ENCODE peak calls at places on chromosomes 13 and 19, in four cellular contexts. J is dorsolateral prefrontal cortex, Q is kidney epithelial cell, F is AG04450. X is an unnamed sample.

GRCh38 chr13:112250788-112251445 is 125.2 kb upstream of the SPACA7 start:
- DNase-seq in J (no peak), Q (no peak), F (no peak), X (no peak)

GRCh38 chr13:75637101-75637774 is 1.1 kb downstream of the LMO7 start:
- DNase-seq in J (no peak), Q (no peak), F (no peak), X (no peak)

GRCh38 chr13:35279500-35279899 is 197.0 kb downstream of the MAB21L1 start:
- DNase-seq in J (no peak), Q (no peak), F (no peak), X (no peak)

GRCh38 chr19:39325778-39326680 is 5.4 kb upstream of the LRFN1 start:
- DNase-seq in J (no peak), Q (no peak), F (no peak), X (no peak)

GRCh38 chr13:44303681-44304432 is 69.8 kb upstream of the SERP2 start:
- DNase-seq in J (no peak), Q (no peak), F (no peak), X (no peak)

GRCh38 chr13:83589816-83590215 is 292.5 kb downstream of the SLITRK1 start:
- DNase-seq in J (no peak), Q (no peak), F (no peak), X (no peak)

GRCh38 chr19:45483033-45483432 is 13.8 kb downstream of the RTN2 start:
- DNase-seq in J (no peak), Q (no peak), F (no peak), X (no peak)

GRCh38 chr13:98174321-98174720 is 2.7 kb downstream of the RNF113B start:
- DNase-seq in J (no peak), Q (no peak), F (no peak), X (no peak)

GRCh38 chr13:75685239-75685697 is 49.1 kb downstream of the LMO7 start:
- DNase-seq in J (no peak), Q (peak; percentile 57), F (peak; percentile 72), X (peak; percentile 52)

GRCh38 chr19:9431475-9431874 is 3.9 kb downstream of the ZNF266 start:
- DNase-seq in J (no peak), Q (no peak), F (no peak), X (no peak)

GRCh38 chr19:38252935-38253691 is 3.1 kb downstream of the PPP1R14A start:
- DNase-seq in J (peak; percentile 92), Q (no peak), F (no peak), X (no peak)

GRCh38 chr19:38655148-38655824 is 7.8 kb downstream of the ACTN4 start:
- DNase-seq in J (no peak), Q (no peak), F (no peak), X (no peak)

GRCh38 chr19:5960005-5961001 is 17.6 kb downstream of the RANBP3 start:
- DNase-seq in J (no peak), Q (no peak), F (no peak), X (no peak)

GRCh38 chr19:43148233-43148632 is 38.1 kb downstream of the PSG5 start:
- DNase-seq in J (no peak), Q (peak; percentile 57), F (peak; percentile 69), X (no peak)

GRCh38 chr13:44919103-44919804 is 70.0 kb downstream of the NUFIP1 start:
- DNase-seq in J (no peak), Q (no peak), F (no peak), X (no peak)

GRCh38 chr19:41353466-41354342 is at the start of gene TGFB1:
- DNase-seq in J (peak; percentile 56), Q (no peak), F (peak; percentile 76), X (peak; percentile 40)

GRCh38 chr19:55529636-55530230 is 7.2 kb downstream of the SBK2 start:
- DNase-seq in J (no peak), Q (no peak), F (no peak), X (no peak)

GRCh38 chr19:48507911-48508439 is 3.7 kb downstream of the LMTK3 start:
- DNase-seq in J (no peak), Q (no peak), F (no peak), X (no peak)

DNA sequence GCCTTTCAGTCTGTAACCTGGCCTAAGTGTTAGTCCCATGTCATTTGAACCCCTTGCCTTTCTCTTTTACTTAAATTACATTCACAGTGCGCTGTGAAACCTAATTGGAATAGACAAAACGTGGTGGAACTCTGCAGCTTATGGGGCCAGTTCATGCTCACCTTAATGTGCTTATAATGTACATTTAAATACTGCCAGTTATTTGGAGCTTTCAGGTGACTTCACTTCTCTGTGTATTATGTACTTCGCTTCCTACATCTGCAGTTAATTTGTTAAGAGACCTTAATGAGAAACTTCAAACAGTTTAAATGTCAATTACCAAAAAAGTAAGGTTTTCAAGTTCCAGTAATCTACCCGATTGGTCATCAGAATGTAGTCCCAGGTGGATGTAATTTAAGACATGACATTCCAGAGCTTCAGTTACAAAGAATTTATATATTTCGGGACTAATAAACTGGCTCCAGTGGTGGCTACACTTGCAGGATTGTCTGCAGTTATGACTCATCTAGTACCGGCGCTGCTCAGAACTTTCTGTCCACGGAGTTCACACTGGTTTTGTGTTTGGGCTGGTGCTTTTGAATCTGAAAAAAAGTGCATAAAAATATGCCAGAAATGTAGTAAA is 125.3 kb downstream of the TM9SF2 start:
- DNase-seq in J (no peak), Q (peak; percentile 21), F (no peak), X (no peak)
- H3K4me3 ChIP-seq in J (no peak overlapping the region), Q (no peak overlapping the region), F (no peak overlapping the region), X (no peak overlapping the region)

GRCh38 chr13:26117620-26118019 is 65.8 kb upstream of the SHISA2 start:
- DNase-seq in J (no peak), Q (no peak), F (no peak), X (no peak)

GRCh38 chr13:26111797-26112196 is 60.0 kb upstream of the SHISA2 start:
- DNase-seq in J (no peak), Q (no peak), F (no peak), X (no peak)

DNA sequence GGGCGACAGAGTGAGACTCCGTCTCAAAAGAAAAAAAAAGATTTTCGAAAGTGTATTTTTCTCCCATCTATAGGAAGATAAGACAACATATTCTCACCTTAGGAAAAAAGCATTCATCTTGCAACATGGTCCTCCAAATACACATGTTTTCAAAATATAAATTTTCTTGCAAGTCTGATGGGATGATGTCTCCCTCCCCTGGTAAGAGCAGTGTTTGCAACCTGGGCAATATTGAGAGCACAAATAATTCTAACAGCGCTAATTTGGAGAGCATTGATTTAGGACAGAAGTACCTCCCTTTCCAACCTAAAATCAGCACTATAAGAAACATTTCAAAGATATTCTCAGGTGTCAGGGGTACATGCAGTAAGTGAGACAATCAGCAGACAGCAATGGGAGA is 61.0 kb upstream of the SHISA2 start:
- DNase-seq in J (no peak), Q (no peak), F (no peak), X (no peak)
- TF ChIP-seq CTCF in J (no peak), Q (peak; percentile 36), F (peak; percentile 33), X (peak; percentile 34)

GRCh38 chr13:29567411-29567810 is 28.1 kb downstream of the SLC7A1 start:
- DNase-seq in J (no peak), Q (no peak), F (no peak), X (no peak)
- H3K4me3 ChIP-seq in J (no peak overlapping the region), Q (no peak overlapping the region), F (no peak overlapping the region), X (no peak overlapping the region)

GRCh38 chr19:2609389-2610116 is 92.9 kb downstream of the GNG7 start:
- DNase-seq in J (no peak), Q (no peak), F (no peak), X (no peak)

GRCh38 chr19:2610637-2611482 is 91.6 kb downstream of the GNG7 start:
- DNase-seq in J (peak; percentile 91), Q (peak; percentile 81), F (peak; percentile 86), X (peak; percentile 87)

GRCh38 chr19:2613507-2614295 is 88.8 kb downstream of the GNG7 start:
- DNase-seq in J (no peak), Q (no peak), F (no peak), X (no peak)

GRCh38 chr19:2612619-2613249 is 89.8 kb downstream of the GNG7 start:
- DNase-seq in J (no peak), Q (no peak), F (no peak), X (no peak)

DNA sequence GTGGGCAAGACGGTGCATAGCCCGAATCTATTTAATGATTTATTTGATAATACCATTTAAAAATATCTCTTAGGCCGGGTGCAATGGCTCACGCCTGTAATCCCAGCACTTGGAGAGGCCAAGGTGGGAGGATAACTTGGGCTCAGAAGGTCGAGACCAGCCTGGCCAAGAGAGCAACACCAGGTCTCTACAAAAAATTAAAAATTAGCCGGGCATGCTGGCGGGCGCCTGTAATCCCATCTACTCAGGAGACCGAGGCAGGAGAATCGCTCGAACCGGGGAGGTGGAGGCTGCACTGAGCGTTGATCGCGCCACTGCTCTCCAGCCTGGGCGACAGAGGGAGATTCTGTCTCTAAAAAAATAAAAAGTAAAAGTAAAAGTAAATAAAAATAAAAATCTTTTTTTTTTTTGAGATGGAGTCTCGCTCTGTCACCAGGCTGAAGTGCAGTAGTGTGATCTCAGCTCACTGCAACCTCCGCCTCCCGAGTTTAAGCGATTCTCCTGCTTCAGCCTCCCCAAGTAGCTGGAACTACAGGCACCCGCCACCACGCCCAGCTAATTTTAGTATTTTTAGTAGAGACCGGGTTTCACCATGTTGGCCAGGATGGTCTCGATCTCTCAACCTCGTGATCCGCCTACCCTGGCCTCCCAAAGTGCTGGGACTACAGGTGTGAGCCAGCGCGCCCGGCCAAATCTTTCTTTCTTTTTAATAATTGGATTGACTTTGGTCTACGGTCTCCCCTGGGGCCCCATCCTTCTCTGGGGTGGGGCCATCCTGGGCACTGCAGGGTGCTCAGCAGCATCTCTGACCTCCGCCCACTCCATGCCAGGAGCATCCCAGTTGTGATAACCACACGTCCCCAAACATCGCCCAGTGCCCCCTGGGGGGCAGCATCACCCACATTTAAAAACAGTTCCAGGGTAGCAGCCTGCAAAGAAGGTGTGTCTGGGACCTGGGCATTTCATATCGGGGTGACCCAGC is 90.7 kb downstream of the GNG7 start:
- DNase-seq in J (no peak), Q (no peak), F (no peak), X (no peak)
- TF ChIP-seq CTCF in J (no peak), Q (no peak), F (no peak), X (no peak)

GRCh38 chr19:28727133-28727834 is 485.7 kb downstream of the UQCRFS1 start:
- DNase-seq in J (no peak), Q (no peak), F (no peak), X (peak; percentile 8)
- H3K4me3 ChIP-seq in J (peak overlapping the region; percentile 37), Q (peak overlapping the region; percentile 37), F (peak overlapping the region; percentile 53), X (peak overlapping the region; percentile 54)

DNA sequence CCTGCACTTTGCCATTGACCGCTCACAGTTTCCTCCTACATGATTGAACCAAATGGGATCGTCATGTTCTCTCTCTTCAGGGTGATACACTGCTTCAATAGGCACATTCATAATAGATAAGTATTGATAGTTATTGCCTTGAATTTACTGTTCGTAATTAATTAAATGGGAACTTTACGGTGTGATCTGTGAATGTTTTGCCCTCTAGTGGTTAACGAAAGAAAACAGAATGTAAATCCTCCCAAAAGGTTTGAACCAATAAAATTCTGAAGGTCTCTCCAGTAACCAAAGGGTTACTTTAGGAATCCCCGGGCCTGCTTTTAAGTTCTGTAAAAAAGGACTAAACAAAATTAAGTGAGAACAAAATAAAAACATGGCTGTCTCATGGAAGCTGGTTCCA is 389.3 kb downstream of the DACH1 start:
- DNase-seq in J (no peak), Q (no peak), F (no peak), X (no peak)
- TF ChIP-seq CTCF in J (no peak), Q (peak; percentile 31), F (peak; percentile 38), X (peak; percentile 34)

GRCh38 chr19:3950871-3951861 is 18.3 kb downstream of the NMRK2 start:
- DNase-seq in J (no peak), Q (no peak), F (no peak), X (no peak)

GRCh38 chr19:3949997-3950859 is 17.4 kb downstream of the NMRK2 start:
- DNase-seq in J (no peak), Q (no peak), F (no peak), X (no peak)

GRCh38 chr19:3945838-3946237 is 13.0 kb downstream of the NMRK2 start:
- DNase-seq in J (no peak), Q (no peak), F (no peak), X (no peak)

GRCh38 chr19:3954107-3954506 is 16.8 kb downstream of the DAPK3 start:
- DNase-seq in J (no peak), Q (no peak), F (no peak), X (no peak)

GRCh38 chr19:3949294-3949693 is 16.4 kb downstream of the NMRK2 start:
- DNase-seq in J (no peak), Q (no peak), F (no peak), X (no peak)
- H3K4me3 ChIP-seq in J (no peak overlapping the region), Q (no peak overlapping the region), F (no peak overlapping the region), X (no peak overlapping the region)